ENCODE peak calls at places on chromosome 5, in four cellular contexts. One of them, this sample, is unnamed.

GRCh38 chr5:143916441-143916840 is 104.5 kb downstream of the HMHB1 start:
- DNase-seq in K562: no peak
- DNase-seq in HepG2: no peak
- DNase-seq in WTC11: no peak
- DNase-seq in this sample: no peak

GRCh38 chr5:60960591-60960990 is 15.6 kb downstream of the NDUFAF2 start:
- DNase-seq in HepG2: no peak
- DNase-seq in WTC11: no peak
- DNase-seq in K562: peak
- DNase-seq in this sample: no peak

GRCh38 chr5:121707196-121707595 is 144.5 kb upstream of the FTMT start:
- DNase-seq in HepG2: no peak
- DNase-seq in WTC11: no peak
- DNase-seq in K562: no peak
- DNase-seq in this sample: no peak

GRCh38 chr5:90994796-90995195 is 388.3 kb downstream of the ARRDC3 start:
- DNase-seq in HepG2: no peak
- DNase-seq in K562: no peak
- DNase-seq in WTC11: no peak
- DNase-seq in this sample: no peak

GRCh38 chr5:81355291-81356251 is 38.4 kb downstream of the ACOT12 start:
- DNase-seq in WTC11: no peak
- DNase-seq in HepG2: no peak
- DNase-seq in K562: no peak
- DNase-seq in this sample: no peak

GRCh38 chr5:171484460-171484899 is 65.0 kb downstream of the FGF18 start:
- DNase-seq in WTC11: peak
- DNase-seq in K562: peak
- DNase-seq in HepG2: no peak
- DNase-seq in this sample: no peak

GRCh38 chr5:127228540-127229184 is 61.9 kb upstream of the MEGF10 start:
- DNase-seq in HepG2: no peak
- DNase-seq in K562: peak
- DNase-seq in WTC11: peak
- DNase-seq in this sample: no peak

GRCh38 chr5:58184910-58185309 is 275.0 kb downstream of the PLK2 start:
- DNase-seq in WTC11: no peak
- DNase-seq in HepG2: no peak
- DNase-seq in K562: no peak
- DNase-seq in this sample: no peak

GRCh38 chr5:322942-323879 is 1.7 kb downstream of the AHRR start:
- DNase-seq in WTC11: no peak
- DNase-seq in K562: no peak
- DNase-seq in HepG2: no peak
- DNase-seq in this sample: no peak

GRCh38 chr5:150846651-150847333 is 471 bp downstream of the IRGM start:
- DNase-seq in K562: peak
- DNase-seq in WTC11: peak
- DNase-seq in HepG2: peak
- DNase-seq in this sample: peak

GRCh38 chr5:73544429-73545402 is 20.7 kb downstream of the ANKRA2 start:
- DNase-seq in WTC11: no peak
- DNase-seq in K562: no peak
- DNase-seq in HepG2: peak
- DNase-seq in this sample: no peak

GRCh38 chr5:137667341-137667740 is 68.5 kb downstream of the KLHL3 start:
- DNase-seq in K562: no peak
- DNase-seq in HepG2: no peak
- DNase-seq in WTC11: no peak
- DNase-seq in this sample: no peak

GRCh38 chr5:11105706-11106105 is 344.7 kb upstream of the DAP start:
- DNase-seq in WTC11: no peak
- DNase-seq in HepG2: no peak
- DNase-seq in K562: no peak
- DNase-seq in this sample: no peak

GRCh38 chr5:61010759-61011460 is 65.9 kb downstream of the NDUFAF2 start:
- DNase-seq in HepG2: peak
- DNase-seq in K562: peak
- DNase-seq in WTC11: peak
- DNase-seq in this sample: no peak

GRCh38 chr5:171953860-171954701 is 52.4 kb downstream of the FBXW11 start:
- DNase-seq in WTC11: no peak
- DNase-seq in K562: peak
- DNase-seq in HepG2: peak
- DNase-seq in this sample: no peak

GRCh38 chr5:67310169-67310568 is 113.6 kb upstream of the CD180 start:
- DNase-seq in K562: no peak
- DNase-seq in HepG2: no peak
- DNase-seq in WTC11: no peak
- DNase-seq in this sample: no peak

GRCh38 chr5:5360878-5361520 is 61.5 kb upstream of the ICE1 start:
- DNase-seq in HepG2: peak
- DNase-seq in WTC11: no peak
- DNase-seq in K562: no peak
- DNase-seq in this sample: no peak

GRCh38 chr5:81265101-81265500 is 32.0 kb downstream of the CKMT2 start:
- DNase-seq in K562: no peak
- DNase-seq in WTC11: no peak
- DNase-seq in HepG2: no peak
- DNase-seq in this sample: no peak

GRCh38 chr5:54302267-54302687 is 8.1 kb downstream of the ARL15 start:
- DNase-seq in K562: no peak
- DNase-seq in HepG2: no peak
- DNase-seq in WTC11: no peak
- DNase-seq in this sample: no peak

GRCh38 chr5:175517824-175518450 is 39.6 kb downstream of the SFXN1 start:
- DNase-seq in WTC11: no peak
- DNase-seq in K562: peak
- DNase-seq in HepG2: no peak
- DNase-seq in this sample: no peak

GRCh38 chr5:74919487-74919886 is 53.3 kb upstream of the FAM169A start:
- DNase-seq in K562: peak
- DNase-seq in HepG2: peak
- DNase-seq in WTC11: no peak
- DNase-seq in this sample: no peak

GRCh38 chr5:6950250-6950649 is 237.0 kb downstream of the TENT4A start:
- DNase-seq in WTC11: no peak
- DNase-seq in HepG2: no peak
- DNase-seq in K562: no peak
- DNase-seq in this sample: no peak

GRCh38 chr5:123035320-123035949 is 1.1 kb downstream of the PPIC start:
- DNase-seq in HepG2: peak
- DNase-seq in K562: peak
- DNase-seq in WTC11: peak
- DNase-seq in this sample: no peak

GRCh38 chr5:159844267-159844666 is 72.0 kb upstream of the ADRA1B start:
- DNase-seq in WTC11: no peak
- DNase-seq in HepG2: no peak
- DNase-seq in K562: no peak
- DNase-seq in this sample: no peak

GRCh38 chr5:177402271-177403043 is 2.0 kb upstream of the PFN3 start:
- DNase-seq in HepG2: no peak
- DNase-seq in K562: no peak
- DNase-seq in WTC11: peak
- DNase-seq in this sample: no peak

GRCh38 chr5:94544031-94544650 is 74.3 kb downstream of the KIAA0825 start:
- DNase-seq in WTC11: no peak
- DNase-seq in HepG2: no peak
- DNase-seq in K562: no peak
- DNase-seq in this sample: peak

GRCh38 chr5:91179018-91179417 is 204.1 kb downstream of the ARRDC3 start:
- DNase-seq in K562: no peak
- DNase-seq in HepG2: no peak
- DNase-seq in WTC11: no peak
- DNase-seq in this sample: no peak

GRCh38 chr5:73121109-73121443 is 701 bp downstream of the TMEM171 start:
- DNase-seq in WTC11: no peak
- DNase-seq in K562: no peak
- DNase-seq in HepG2: no peak
- DNase-seq in this sample: no peak

GRCh38 chr5:178626484-178627258 is at the start of gene CLK4:
- DNase-seq in HepG2: peak
- DNase-seq in K562: peak
- DNase-seq in WTC11: peak
- DNase-seq in this sample: peak

GRCh38 chr5:75365740-75366139 is 28.7 kb downstream of the HMGCR start:
- DNase-seq in K562: peak
- DNase-seq in HepG2: no peak
- DNase-seq in WTC11: no peak
- DNase-seq in this sample: no peak

GRCh38 chr5:137880313-137880712 is 8.9 kb upstream of the PKD2L2 start:
- DNase-seq in HepG2: no peak
- DNase-seq in WTC11: no peak
- DNase-seq in K562: no peak
- DNase-seq in this sample: no peak

GRCh38 chr5:53479656-53480473 is 564 bp upstream of the FST start:
- DNase-seq in WTC11: peak
- DNase-seq in K562: peak
- DNase-seq in HepG2: peak
- DNase-seq in this sample: no peak

GRCh38 chr5:78611161-78611605 is 37.4 kb downstream of the LHFPL2 start:
- DNase-seq in K562: no peak
- DNase-seq in HepG2: no peak
- DNase-seq in WTC11: peak
- DNase-seq in this sample: no peak

GRCh38 chr5:97501286-97501964 is 318.4 kb upstream of the RIOK2 start:
- DNase-seq in HepG2: no peak
- DNase-seq in WTC11: no peak
- DNase-seq in K562: no peak
- DNase-seq in this sample: no peak

GRCh38 chr5:154811653-154812465 is 38.5 kb downstream of the FAXDC2 start:
- DNase-seq in HepG2: peak
- DNase-seq in K562: peak
- DNase-seq in WTC11: peak
- DNase-seq in this sample: peak

DNA sequence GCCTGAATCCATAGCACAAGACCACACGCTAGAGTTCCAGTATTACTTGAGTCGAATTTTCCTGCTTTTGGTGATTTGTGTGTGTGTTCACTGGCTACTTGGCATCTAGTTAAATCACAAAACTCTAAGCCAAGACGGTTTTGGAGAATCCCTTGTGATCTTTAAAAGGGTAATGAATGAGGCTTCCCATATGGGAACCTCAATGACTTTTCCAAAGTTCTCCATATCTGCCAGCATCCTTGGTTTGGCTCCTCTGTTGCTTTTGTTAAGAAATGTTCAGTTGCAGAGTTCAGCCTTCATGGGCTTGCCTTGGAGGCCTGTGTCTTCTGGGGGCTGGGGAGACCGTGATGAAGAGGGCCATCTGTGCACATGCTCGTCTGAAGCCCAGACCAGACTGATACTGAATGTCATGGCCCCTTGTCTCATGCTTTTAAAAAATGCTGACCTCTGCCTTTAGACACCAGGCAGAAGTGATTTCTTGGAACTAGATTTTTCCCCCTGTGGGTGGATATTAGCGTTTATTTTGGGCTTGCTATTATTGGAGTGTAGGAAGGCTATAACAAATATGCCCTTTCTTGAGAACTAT is 84.3 kb downstream of the RAI14 start:
- DNase-seq in WTC11: no peak
- DNase-seq in K562: no peak
- DNase-seq in HepG2: no peak
- DNase-seq in this sample: no peak
- TF ChIP-seq CBFB in WTC11: no peak
- TF ChIP-seq CBFB in K562: no peak
- TF ChIP-seq CBFB in HepG2: no peak
- TF ChIP-seq CBFB in this sample: no peak

GRCh38 chr5:135266975-135267374 is 132.1 kb downstream of the MACROH2A1 start:
- DNase-seq in WTC11: no peak
- DNase-seq in HepG2: no peak
- DNase-seq in K562: no peak
- DNase-seq in this sample: no peak
- TF ChIP-seq CBFB in WTC11: no peak
- TF ChIP-seq CBFB in HepG2: no peak
- TF ChIP-seq CBFB in K562: no peak
- TF ChIP-seq CBFB in this sample: no peak

DNA sequence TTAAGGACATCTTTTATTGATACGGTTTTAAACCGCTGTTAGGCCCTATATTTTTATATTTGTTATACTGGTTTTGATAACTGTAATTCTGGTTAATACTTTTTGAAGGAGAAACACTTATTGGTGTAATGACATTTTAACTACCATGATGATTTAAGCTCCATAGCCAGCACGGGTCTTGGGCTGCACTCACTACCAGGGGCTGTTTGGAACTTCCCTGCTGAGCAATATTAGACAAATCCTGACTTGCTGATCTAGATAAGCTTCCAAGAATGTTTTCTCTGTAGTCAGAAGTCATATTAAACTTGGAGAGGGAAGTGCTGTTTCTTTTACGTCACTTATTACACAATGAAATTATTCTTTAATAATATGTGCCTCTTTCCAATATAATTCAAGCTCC is 540.0 kb upstream of the GRAMD2B start:
- DNase-seq in K562: no peak
- DNase-seq in HepG2: no peak
- DNase-seq in WTC11: no peak
- DNase-seq in this sample: no peak
- TF ChIP-seq CBFB in K562: no peak
- TF ChIP-seq CBFB in HepG2: no peak
- TF ChIP-seq CBFB in WTC11: no peak
- TF ChIP-seq CBFB in this sample: no peak

GRCh38 chr5:64509798-64510197 is 4.0 kb downstream of the RGS7BP start:
- DNase-seq in K562: no peak
- DNase-seq in WTC11: no peak
- DNase-seq in HepG2: no peak
- DNase-seq in this sample: no peak

GRCh38 chr5:64506567-64507321 is 929 bp downstream of the RGS7BP start:
- DNase-seq in WTC11: peak
- DNase-seq in HepG2: no peak
- DNase-seq in K562: peak
- DNase-seq in this sample: no peak

GRCh38 chr5:64502181-64502580 is 3.6 kb upstream of the RGS7BP start:
- DNase-seq in HepG2: no peak
- DNase-seq in K562: no peak
- DNase-seq in WTC11: no peak
- DNase-seq in this sample: no peak

DNA sequence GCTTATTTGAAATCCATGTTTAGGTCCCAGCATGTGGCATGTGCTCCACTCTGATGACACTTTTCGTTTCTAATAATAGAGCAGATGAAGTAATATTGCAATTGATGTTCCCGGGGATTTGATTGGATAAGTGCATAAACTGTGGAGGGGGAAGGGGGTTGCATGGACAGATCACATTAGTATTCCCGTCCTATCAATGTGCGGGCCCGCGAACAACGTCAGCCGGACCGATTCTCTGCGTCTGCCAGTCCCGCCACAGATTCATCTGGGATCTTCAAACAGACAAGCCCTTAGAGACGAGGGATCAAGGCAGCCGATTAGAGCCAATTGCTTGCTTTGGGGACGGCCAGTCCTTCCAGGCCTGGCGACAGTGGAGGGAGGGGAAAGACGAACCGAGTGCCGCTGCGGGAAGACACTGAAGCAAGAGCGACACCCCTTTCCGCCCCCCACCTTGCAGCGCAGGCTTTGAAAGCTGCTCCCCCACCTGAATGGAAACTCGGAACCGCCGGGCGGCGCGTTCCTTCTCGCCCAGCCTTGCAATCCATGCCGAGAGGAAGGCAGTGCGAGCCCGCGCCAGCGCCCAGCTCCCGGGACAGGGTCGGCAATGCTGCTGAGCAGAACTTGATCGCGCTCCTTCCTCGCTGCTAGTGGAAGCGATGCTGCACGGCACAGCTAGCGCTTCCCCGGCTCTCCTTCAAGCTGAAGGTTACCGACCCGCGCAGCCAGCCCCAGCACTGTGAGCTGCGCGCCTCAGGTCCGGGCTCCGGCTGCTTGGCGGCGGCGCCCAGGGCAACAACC is at the start of gene RGS7BP:
- DNase-seq in WTC11: peak
- DNase-seq in HepG2: no peak
- DNase-seq in K562: no peak
- DNase-seq in this sample: no peak
- TF ChIP-seq CBFB in WTC11: no peak
- TF ChIP-seq CBFB in HepG2: no peak
- TF ChIP-seq CBFB in K562: no peak
- TF ChIP-seq CBFB in this sample: no peak

This sample was measured in GM12878.